ENCODE peak calls at places on chromosomes 16 and 17, in four cellular contexts. F, A, W and O are unnamed samples. For H3K4me1, the result is how much of the 10 kb centered on the place peaks cover.

GRCh38 chr17:40093005-40093579 is 7.3 kb downstream of the NR1D1 start:
- DNase-seq in W (no peak), A (no peak), F (peak), O (no peak)

GRCh38 chr16:55046146-55046460 is 115.4 kb downstream of the IRX5 start:
- DNase-seq in A (no peak), W (no peak), F (no peak), O (no peak)

GRCh38 chr17:77098884-77099545 is 41.8 kb upstream of the SEC14L1 start:
- DNase-seq in A (peak), W (no peak), F (no peak), O (peak)

GRCh38 chr17:37701424-37702020 is 43.3 kb downstream of the HNF1B start:
- DNase-seq in W (no peak), A (no peak), F (no peak), O (peak)

GRCh38 chr16:66342294-66342900 is 24.1 kb upstream of the CDH5 start:
- DNase-seq in F (no peak), A (no peak), W (peak), O (no peak)

GRCh38 chr17:30555942-30556341 is 78.7 kb downstream of the GOSR1 start:
- DNase-seq in A (no peak), F (no peak), W (no peak), O (no peak)

GRCh38 chr16:4682084-4682581 is 11.2 kb upstream of the NUDT16L1 start:
- DNase-seq in A (no peak), F (no peak), W (peak), O (no peak)

GRCh38 chr16:728131-728889 is 1.4 kb downstream of the HAGHL start:
- DNase-seq in W (peak), F (no peak), A (no peak), O (peak)

GRCh38 chr16:10876799-10877341 is at the start of gene CIITA:
- DNase-seq in F (no peak), W (peak), A (peak), O (peak)

GRCh38 chr16:85129846-85130706 is 17.8 kb upstream of the CIBAR2 start:
- DNase-seq in W (no peak), A (no peak), F (no peak), O (no peak)

GRCh38 chr16:79653337-79654000 is 52.9 kb upstream of the MAF start:
- DNase-seq in F (no peak), A (peak), W (no peak), O (no peak)

GRCh38 chr17:57481901-57482300 is 225.6 kb downstream of the MSI2 start:
- DNase-seq in F (no peak), A (no peak), W (no peak), O (no peak)

GRCh38 chr17:8803531-8804416 is 4.6 kb upstream of the MFSD6L start:
- DNase-seq in F (peak), W (no peak), A (no peak), O (no peak)

DNA sequence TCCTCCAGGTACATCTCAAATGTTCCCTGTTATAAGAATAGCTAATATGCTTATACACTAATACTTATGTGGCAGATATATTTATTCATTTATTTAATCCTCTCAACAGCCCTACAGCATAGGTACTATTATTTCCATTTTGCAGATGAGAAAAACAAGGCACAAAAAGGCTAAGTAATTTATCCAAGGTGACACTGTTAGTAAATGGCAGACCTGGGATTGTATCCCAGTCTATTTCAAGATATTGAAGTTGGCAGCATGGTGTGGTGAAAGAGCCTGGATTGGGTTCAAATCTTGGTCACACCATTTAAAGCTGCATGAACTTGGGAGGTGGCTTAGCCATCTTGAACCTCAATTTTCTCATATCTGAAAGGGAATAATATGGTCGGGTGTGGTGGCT is 27.2 kb downstream of the TMEM98 start:
- DNase-seq in W (no peak), F (no peak), A (no peak), O (no peak)
- TF ChIP-seq CTCF in W (no peak), F (no peak), A (no peak), O (no peak)

GRCh38 chr16:89606006-89606405 is 7.4 kb upstream of the DPEP1 start:
- DNase-seq in F (no peak), A (no peak), W (no peak), O (no peak)
- H3K4me1 ChIP-seq in F (under half), A (under half), W (under half), O (under half)

GRCh38 chr17:6422654-6423241 is 12.2 kb downstream of the AIPL1 start:
- DNase-seq in F (no peak), W (no peak), A (no peak), O (no peak)

GRCh38 chr17:6415616-6416015 is 19.3 kb downstream of the AIPL1 start:
- DNase-seq in A (no peak), F (no peak), W (no peak), O (no peak)

GRCh38 chr17:6421700-6422604 is 13.0 kb downstream of the AIPL1 start:
- DNase-seq in F (no peak), A (peak), W (peak), O (peak)

GRCh38 chr17:6423931-6424330 is 11.0 kb downstream of the AIPL1 start:
- DNase-seq in F (no peak), A (no peak), W (no peak), O (no peak)

DNA sequence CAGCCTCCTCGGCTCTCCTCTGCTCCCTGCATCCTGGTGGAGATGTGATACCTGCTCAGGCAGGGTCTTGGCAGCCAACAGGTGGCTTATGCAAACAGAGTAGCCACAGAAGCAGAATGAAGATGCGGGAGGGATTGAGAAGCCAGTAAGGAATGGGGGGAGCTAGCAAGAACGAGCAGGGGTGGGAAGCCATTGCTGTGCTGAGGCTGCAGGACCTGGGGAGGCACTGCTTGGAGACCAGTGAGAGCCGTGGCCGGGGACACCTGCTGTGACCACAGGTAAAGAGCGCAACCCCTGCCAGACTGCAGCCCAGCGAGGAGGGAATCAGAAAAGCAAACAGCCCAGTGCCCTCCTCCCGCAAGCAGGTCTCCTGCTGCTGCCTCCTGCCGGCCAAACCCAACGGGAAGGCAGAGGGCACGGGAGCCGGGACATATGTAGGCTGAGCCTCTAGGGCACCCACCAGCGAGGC is 14.7 kb downstream of the AIPL1 start:
- DNase-seq in F (no peak), W (no peak), A (no peak), O (no peak)
- TF ChIP-seq CTCF in F (no peak), W (peak), A (peak), O (peak)

GRCh38 chr16:89455178-89455577 is 35.2 kb downstream of the ANKRD11 start:
- DNase-seq in F (no peak), W (no peak), A (no peak), O (no peak)

GRCh38 chr16:89452241-89452640 is 38.1 kb downstream of the ANKRD11 start:
- DNase-seq in A (no peak), W (no peak), F (no peak), O (no peak)

GRCh38 chr16:89452925-89453324 is 37.4 kb downstream of the ANKRD11 start:
- DNase-seq in F (no peak), W (no peak), A (no peak), O (no peak)

GRCh38 chr16:89455692-89456091 is 34.7 kb downstream of the ANKRD11 start:
- DNase-seq in F (no peak), A (no peak), W (no peak), O (no peak)

DNA sequence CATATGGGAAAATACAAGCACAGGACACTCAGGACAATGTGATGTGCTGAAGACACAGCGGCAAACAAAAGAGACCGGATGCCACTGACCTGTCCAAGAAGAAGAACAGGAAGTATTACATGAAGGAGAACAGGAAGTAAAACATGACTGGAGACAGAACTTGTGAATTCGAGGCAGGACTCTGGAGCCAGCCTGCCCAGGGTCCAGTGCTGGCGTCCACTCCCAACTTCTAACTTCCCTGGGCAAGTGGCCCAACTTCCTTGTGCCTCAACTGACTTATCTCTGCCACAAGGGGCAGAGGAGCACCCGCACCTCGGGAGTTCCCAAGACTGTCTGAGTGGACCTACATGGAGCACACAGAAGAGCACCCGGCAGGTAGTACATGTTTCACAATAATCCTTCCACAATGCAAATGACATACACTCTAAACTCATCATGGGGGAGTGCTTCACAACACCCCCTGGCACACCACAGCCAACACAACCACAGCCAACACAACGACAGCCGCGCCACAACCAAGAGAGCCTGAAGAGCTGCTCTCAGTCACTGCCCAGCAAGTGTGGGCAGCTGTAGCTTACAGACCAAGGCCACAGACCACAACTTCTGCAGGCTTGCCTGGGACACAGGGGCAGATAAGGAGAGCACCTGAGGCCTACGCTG is 36.6 kb downstream of the ANKRD11 start:
- DNase-seq in W (no peak), F (no peak), A (no peak), O (no peak)
- H3K4me1 ChIP-seq in W (half or more), F (half or more), A (half or more), O (under half)